ENCODE peak calls at places on chromosomes 3 and 15, in four cellular contexts. V, J, Z and O are unnamed samples.

GRCh38 chr15:92394327-92395175 is 870 bp downstream of the ST8SIA2 start:
- DNase-seq in V (no peak), J (peak; percentile 87), Z (no peak), O (no peak)

GRCh38 chr3:57974796-57975388 is 33.3 kb upstream of the FLNB start:
- DNase-seq in V (peak; percentile 83), J (peak; percentile 28), Z (peak; percentile 35), O (peak; percentile 96)

GRCh38 chr15:99474981-99475753 is 90.6 kb upstream of the MEF2A start:
- DNase-seq in V (no peak), J (no peak), Z (no peak), O (no peak)

GRCh38 chr3:58161435-58162398 is 49.1 kb downstream of the DNASE1L3 start:
- DNase-seq in V (peak; percentile 88), J (no peak), Z (peak; percentile 70), O (no peak)

GRCh38 chr3:137988152-137988551 is 21.8 kb upstream of the CLDN18 start:
- DNase-seq in V (no peak), J (no peak), Z (no peak), O (peak; percentile 47)

GRCh38 chr3:63967675-63968611 is 55.4 kb downstream of the PSMD6 start:
- DNase-seq in V (no peak), J (peak; percentile 13), Z (no peak), O (peak; percentile 88)

GRCh38 chr3:170154084-170154483 is 27.4 kb downstream of the PHC3 start:
- DNase-seq in V (no peak), J (no peak), Z (no peak), O (no peak)

GRCh38 chr15:51185213-51185619 is 90.5 kb upstream of the TNFAIP8L3 start:
- DNase-seq in V (no peak), J (no peak), Z (peak; percentile 16), O (no peak)

GRCh38 chr15:72502220-72502809 is 28.2 kb downstream of the ARIH1 start:
- DNase-seq in V (no peak), J (no peak), Z (no peak), O (no peak)

GRCh38 chr3:47669026-47669749 is 90.5 kb upstream of the CSPG5 start:
- DNase-seq in V (no peak), J (no peak), Z (no peak), O (no peak)

GRCh38 chr15:39852237-39852636 is 67.8 kb downstream of the GPR176 start:
- DNase-seq in V (no peak), J (no peak), Z (no peak), O (no peak)

GRCh38 chr3:73026111-73026510 is 29.5 kb downstream of the PPP4R2 start:
- DNase-seq in V (no peak), J (no peak), Z (no peak), O (peak; percentile 21)

GRCh38 chr15:98438326-98438725 is 210.0 kb upstream of the IGF1R start:
- DNase-seq in V (no peak), J (no peak), Z (no peak), O (no peak)

GRCh38 chr3:48750906-48751305 is 33.9 kb upstream of the IP6K2 start:
- DNase-seq in V (no peak), J (no peak), Z (no peak), O (no peak)

GRCh38 chr3:38108649-38109579 is 28.0 kb downstream of the ACAA1 start:
- DNase-seq in V (no peak), J (no peak), Z (no peak), O (no peak)

GRCh38 chr3:174153875-174154274 is 705.3 kb upstream of the NAALADL2 start:
- DNase-seq in V (no peak), J (no peak), Z (no peak), O (no peak)

GRCh38 chr3:189168711-189169110 is 3.1 kb upstream of the TPRG1 start:
- DNase-seq in V (no peak), J (no peak), Z (no peak), O (no peak)

GRCh38 chr15:87498545-87498944 is 758.0 kb downstream of the NTRK3 start:
- DNase-seq in V (no peak), J (no peak), Z (no peak), O (no peak)

GRCh38 chr15:30990451-30991300 is 752 bp downstream of the MTMR10 start:
- DNase-seq in V (no peak), J (no peak), Z (no peak), O (peak; percentile 12)

GRCh38 chr3:104190681-104191080 is 1176.0 kb upstream of the ALCAM start:
- DNase-seq in V (no peak), J (no peak), Z (no peak), O (no peak)

GRCh38 chr3:78258798-78259197 is 1218.9 kb downstream of the ROBO2 start:
- DNase-seq in V (no peak), J (no peak), Z (no peak), O (no peak)

GRCh38 chr15:68465861-68466560 is 34.0 kb upstream of the ITGA11 start:
- DNase-seq in V (no peak), J (no peak), Z (no peak), O (no peak)

GRCh38 chr3:71258116-71258515 is 325.4 kb downstream of the FOXP1 start:
- DNase-seq in V (no peak), J (no peak), Z (no peak), O (peak; percentile 70)

GRCh38 chr3:37458162-37458895 is 283.9 kb upstream of the LRRFIP2 start:
- DNase-seq in V (no peak), J (no peak), Z (no peak), O (no peak)

GRCh38 chr3:53707222-53707621 is 139.0 kb downstream of the CHDH start:
- DNase-seq in V (no peak), J (no peak), Z (no peak), O (no peak)

GRCh38 chr3:171811059-171811912 is 1.0 kb upstream of the PLD1 start:
- DNase-seq in V (no peak), J (peak; percentile 12), Z (peak; percentile 31), O (peak; percentile 76)

GRCh38 chr3:127019449-127019848 is 36.5 kb downstream of the PLXNA1 start:
- DNase-seq in V (no peak), J (no peak), Z (no peak), O (no peak)
- TF ChIP-seq ELF1 in V (no peak), J (no peak), Z (no peak), O (no peak)

GRCh38 chr3:100252006-100252405 is 8.8 kb upstream of the TBC1D23 start:
- DNase-seq in V (no peak), J (no peak), Z (no peak), O (no peak)

GRCh38 chr3:100260081-100260684 is 609 bp upstream of the TBC1D23 start:
- DNase-seq in V (no peak), J (no peak), Z (peak; percentile 29), O (peak; percentile 35)

GRCh38 chr3:100257601-100258000 is 3.2 kb upstream of the TBC1D23 start:
- DNase-seq in V (no peak), J (no peak), Z (no peak), O (no peak)

GRCh38 chr3:100256724-100257123 is 4.1 kb upstream of the TBC1D23 start:
- DNase-seq in V (no peak), J (peak; percentile 40), Z (no peak), O (no peak)

GRCh38 chr3:100254168-100254777 is 6.5 kb upstream of the TBC1D23 start:
- DNase-seq in V (peak; percentile 73), J (peak; percentile 68), Z (peak; percentile 14), O (peak; percentile 68)
- TF ChIP-seq ELF1 in V (no peak), J (no peak), Z (no peak), O (no peak)

DNA sequence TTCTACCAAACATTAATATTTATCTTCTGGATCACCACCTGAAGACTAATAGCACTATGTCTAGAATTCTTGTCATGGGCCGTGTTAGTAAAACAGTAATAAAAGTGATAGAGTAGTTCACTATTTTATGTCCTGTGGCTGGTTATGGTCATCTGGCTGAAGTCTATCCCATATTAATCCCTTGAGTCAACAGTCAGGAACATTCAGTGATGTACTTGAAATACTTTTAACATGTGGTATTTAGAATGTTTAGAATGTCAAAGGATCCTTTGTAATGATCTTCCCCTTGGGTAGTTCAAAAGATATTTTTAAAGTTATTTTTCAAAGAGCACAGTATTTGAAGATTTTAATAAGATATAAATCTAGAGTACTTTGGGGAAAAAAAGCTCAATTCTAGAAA is 117.0 kb downstream of the MBNL1 start:
- DNase-seq in V (no peak), J (no peak), Z (no peak), O (peak; percentile 88)
- TF ChIP-seq ELF1 in V (no peak), J (no peak), Z (no peak), O (no peak)

GRCh38 chr3:31408720-31409119 is 124.0 kb upstream of the STT3B start:
- DNase-seq in V (no peak), J (no peak), Z (no peak), O (no peak)

GRCh38 chr3:31405515-31405914 is 127.2 kb upstream of the STT3B start:
- DNase-seq in V (no peak), J (no peak), Z (no peak), O (no peak)

GRCh38 chr3:31409389-31409788 is 123.3 kb upstream of the STT3B start:
- DNase-seq in V (no peak), J (no peak), Z (no peak), O (no peak)

GRCh38 chr3:31406901-31407300 is 125.8 kb upstream of the STT3B start:
- DNase-seq in V (no peak), J (no peak), Z (no peak), O (no peak)

GRCh38 chr3:31407665-31408064 is 125.1 kb upstream of the STT3B start:
- DNase-seq in V (no peak), J (no peak), Z (no peak), O (no peak)
- TF ChIP-seq ELF1 in V (no peak), J (no peak), Z (no peak), O (no peak)

GRCh38 chr3:79488407-79488806 is 279.4 kb downstream of the ROBO1 start:
- DNase-seq in V (no peak), J (no peak), Z (no peak), O (no peak)
- TF ChIP-seq ELF1 in V (no peak), J (no peak), Z (no peak), O (no peak)

GRCh38 chr3:155360281-155360680 is 66.8 kb upstream of the STRIT1 start:
- DNase-seq in V (no peak), J (no peak), Z (no peak), O (no peak)

GRCh38 chr3:155352900-155353490 is 59.5 kb upstream of the STRIT1 start:
- DNase-seq in V (peak; percentile 40), J (peak; percentile 31), Z (no peak), O (peak; percentile 21)

GRCh38 chr3:155354658-155355057 is 61.2 kb upstream of the STRIT1 start:
- DNase-seq in V (no peak), J (no peak), Z (no peak), O (peak; percentile 2)

DNA sequence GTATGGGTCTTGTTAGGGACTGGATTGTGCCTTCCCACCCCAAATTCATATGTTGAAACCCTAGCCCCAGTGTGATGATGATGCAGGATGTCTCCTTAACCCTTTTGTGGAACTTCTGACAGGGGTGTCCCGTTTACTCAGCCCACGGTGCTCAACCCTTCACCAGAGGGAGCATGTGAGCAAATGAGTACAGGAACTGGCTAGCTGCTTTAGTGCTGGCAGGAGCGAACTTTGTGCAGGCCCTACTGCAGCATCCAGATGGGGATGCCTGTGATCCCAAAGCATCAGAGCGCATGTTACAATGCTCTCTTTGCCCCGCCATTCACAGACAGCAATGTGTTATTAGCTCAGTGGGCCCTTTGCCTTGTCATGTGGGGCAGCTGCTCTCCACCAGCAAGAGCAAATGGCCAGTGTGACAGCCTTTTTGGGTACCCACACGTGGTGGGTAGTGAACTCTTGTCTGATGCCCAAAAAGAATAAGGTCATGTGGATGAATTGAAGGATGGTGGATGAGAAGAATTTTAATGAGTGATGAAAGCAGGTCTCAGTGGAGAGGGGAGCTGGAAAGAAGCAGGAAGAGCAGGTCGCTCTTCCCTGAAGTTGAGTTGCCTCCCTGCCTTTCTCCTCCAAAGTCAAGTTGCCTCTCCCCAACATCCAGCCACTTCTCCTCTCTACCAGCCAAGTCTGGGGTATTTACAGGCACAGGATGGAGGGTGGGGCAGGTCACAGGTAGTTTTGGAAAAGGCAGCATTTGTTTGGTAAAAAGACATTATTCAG is 63.3 kb upstream of the STRIT1 start:
- DNase-seq in V (no peak), J (no peak), Z (no peak), O (peak; percentile 33)
- TF ChIP-seq ELF1 in V (no peak), J (no peak), Z (no peak), O (no peak)

GRCh38 chr15:60575995-60576394 is 97.1 kb upstream of the ICE2 start:
- DNase-seq in V (no peak), J (no peak), Z (no peak), O (peak; percentile 69)
- TF ChIP-seq ELF1 in V (no peak), J (no peak), Z (no peak), O (no peak)